ENCODE peak calls at places on chromosomes 2 and 18, in four cellular contexts. One of them, this sample, is unnamed.

GRCh38 chr2:191661099-191661681 is 16.7 kb upstream of the NABP1 start:
- DNase-seq in A549: no peak
- DNase-seq in WTC11: no peak
- DNase-seq in HepG2: no peak
- DNase-seq in this sample: no peak

GRCh38 chr2:222813177-222813843 is 47.5 kb upstream of the ACSL3 start:
- DNase-seq in HepG2: no peak
- DNase-seq in A549: no peak
- DNase-seq in WTC11: no peak
- DNase-seq in this sample: no peak

GRCh38 chr2:558879-559278 is 118.3 kb downstream of the TMEM18 start:
- DNase-seq in A549: no peak
- DNase-seq in WTC11: no peak
- DNase-seq in HepG2: no peak
- DNase-seq in this sample: no peak

GRCh38 chr2:172999641-173000387 is 75.8 kb upstream of the MAP3K20 start:
- DNase-seq in A549: no peak
- DNase-seq in HepG2: no peak
- DNase-seq in WTC11: no peak
- DNase-seq in this sample: no peak

GRCh38 chr2:241777686-241778627 is 1.3 kb downstream of the GAL3ST2 start:
- DNase-seq in HepG2: no peak
- DNase-seq in WTC11: peak
- DNase-seq in A549: no peak
- DNase-seq in this sample: no peak

GRCh38 chr2:196331816-196332215 is 160.4 kb upstream of the STK17B start:
- DNase-seq in WTC11: no peak
- DNase-seq in A549: no peak
- DNase-seq in HepG2: no peak
- DNase-seq in this sample: no peak

GRCh38 chr2:109638807-109639206 is 24.6 kb downstream of the SOWAHC start:
- DNase-seq in A549: no peak
- DNase-seq in HepG2: no peak
- DNase-seq in WTC11: no peak
- DNase-seq in this sample: no peak

GRCh38 chr2:118249531-118249930 is 161.3 kb downstream of the INSIG2 start:
- DNase-seq in A549: no peak
- DNase-seq in HepG2: no peak
- DNase-seq in WTC11: no peak
- DNase-seq in this sample: no peak

GRCh38 chr2:15178946-15179345 is 382.2 kb downstream of the NBAS start:
- DNase-seq in A549: no peak
- DNase-seq in WTC11: no peak
- DNase-seq in HepG2: no peak
- DNase-seq in this sample: no peak

GRCh38 chr2:210630904-210631560 is 74.6 kb downstream of the CPS1 start:
- DNase-seq in A549: no peak
- DNase-seq in WTC11: no peak
- DNase-seq in HepG2: no peak
- DNase-seq in this sample: no peak

GRCh38 chr2:233453111-233453915 is 99.0 kb downstream of the DGKD start:
- DNase-seq in WTC11: no peak
- DNase-seq in A549: no peak
- DNase-seq in HepG2: no peak
- DNase-seq in this sample: no peak

GRCh38 chr18:63477972-63478371 is 1.2 kb downstream of the SERPINB5 start:
- DNase-seq in WTC11: no peak
- DNase-seq in A549: no peak
- DNase-seq in HepG2: no peak
- DNase-seq in this sample: no peak

GRCh38 chr2:25043241-25043867 is 1.5 kb downstream of the EFR3B start:
- DNase-seq in HepG2: no peak
- DNase-seq in A549: peak
- DNase-seq in WTC11: peak
- DNase-seq in this sample: no peak

GRCh38 chr2:219142329-219142728 is 18.3 kb downstream of the NHEJ1 start:
- DNase-seq in A549: no peak
- DNase-seq in HepG2: no peak
- DNase-seq in WTC11: no peak
- DNase-seq in this sample: no peak

GRCh38 chr2:188966079-188966571 is 8.0 kb upstream of the COL3A1 start:
- DNase-seq in HepG2: no peak
- DNase-seq in A549: no peak
- DNase-seq in WTC11: no peak
- DNase-seq in this sample: no peak

GRCh38 chr2:31255911-31256571 is 22.1 kb downstream of the EHD3 start:
- DNase-seq in HepG2: no peak
- DNase-seq in A549: no peak
- DNase-seq in WTC11: no peak
- DNase-seq in this sample: no peak

GRCh38 chr2:212908682-212909435 is 242.6 kb downstream of the IKZF2 start:
- DNase-seq in WTC11: no peak
- DNase-seq in HepG2: no peak
- DNase-seq in A549: no peak
- DNase-seq in this sample: no peak

GRCh38 chr2:215178121-215178520 is 39.7 kb upstream of the ABCA12 start:
- DNase-seq in A549: no peak
- DNase-seq in WTC11: no peak
- DNase-seq in HepG2: no peak
- DNase-seq in this sample: no peak

GRCh38 chr2:68900496-68901198 is 29.4 kb upstream of the BMP10 start:
- DNase-seq in WTC11: no peak
- DNase-seq in A549: no peak
- DNase-seq in HepG2: no peak
- DNase-seq in this sample: no peak

GRCh38 chr18:13260927-13261471 is 42.4 kb downstream of the LDLRAD4 start:
- DNase-seq in WTC11: no peak
- DNase-seq in HepG2: no peak
- DNase-seq in A549: no peak
- DNase-seq in this sample: no peak

GRCh38 chr2:74915743-74916142 is 42.7 kb upstream of the POLE4 start:
- DNase-seq in A549: no peak
- DNase-seq in HepG2: no peak
- DNase-seq in WTC11: no peak
- DNase-seq in this sample: no peak

GRCh38 chr2:221203846-221204245 is 368.3 kb downstream of the EPHA4 start:
- DNase-seq in HepG2: no peak
- DNase-seq in A549: no peak
- DNase-seq in WTC11: no peak
- DNase-seq in this sample: no peak

GRCh38 chr2:190526105-190526708 is 8.3 kb downstream of the NEMP2 start:
- DNase-seq in HepG2: no peak
- DNase-seq in WTC11: no peak
- DNase-seq in A549: no peak
- DNase-seq in this sample: no peak

GRCh38 chr2:28338046-28338753 is 54.5 kb upstream of the FOSL2 start:
- DNase-seq in HepG2: no peak
- DNase-seq in A549: no peak
- DNase-seq in WTC11: no peak
- DNase-seq in this sample: no peak

GRCh38 chr2:12719400-12720104 is 2.8 kb downstream of the TRIB2 start:
- DNase-seq in WTC11: no peak
- DNase-seq in A549: no peak
- DNase-seq in HepG2: no peak
- DNase-seq in this sample: no peak

GRCh38 chr2:202215179-202215578 is 23.2 kb downstream of the SUMO1 start:
- DNase-seq in HepG2: no peak
- DNase-seq in WTC11: no peak
- DNase-seq in A549: no peak
- DNase-seq in this sample: no peak

GRCh38 chr2:1618191-1618961 is 125.9 kb downstream of the PXDN start:
- DNase-seq in HepG2: no peak
- DNase-seq in A549: no peak
- DNase-seq in WTC11: no peak
- DNase-seq in this sample: no peak

DNA sequence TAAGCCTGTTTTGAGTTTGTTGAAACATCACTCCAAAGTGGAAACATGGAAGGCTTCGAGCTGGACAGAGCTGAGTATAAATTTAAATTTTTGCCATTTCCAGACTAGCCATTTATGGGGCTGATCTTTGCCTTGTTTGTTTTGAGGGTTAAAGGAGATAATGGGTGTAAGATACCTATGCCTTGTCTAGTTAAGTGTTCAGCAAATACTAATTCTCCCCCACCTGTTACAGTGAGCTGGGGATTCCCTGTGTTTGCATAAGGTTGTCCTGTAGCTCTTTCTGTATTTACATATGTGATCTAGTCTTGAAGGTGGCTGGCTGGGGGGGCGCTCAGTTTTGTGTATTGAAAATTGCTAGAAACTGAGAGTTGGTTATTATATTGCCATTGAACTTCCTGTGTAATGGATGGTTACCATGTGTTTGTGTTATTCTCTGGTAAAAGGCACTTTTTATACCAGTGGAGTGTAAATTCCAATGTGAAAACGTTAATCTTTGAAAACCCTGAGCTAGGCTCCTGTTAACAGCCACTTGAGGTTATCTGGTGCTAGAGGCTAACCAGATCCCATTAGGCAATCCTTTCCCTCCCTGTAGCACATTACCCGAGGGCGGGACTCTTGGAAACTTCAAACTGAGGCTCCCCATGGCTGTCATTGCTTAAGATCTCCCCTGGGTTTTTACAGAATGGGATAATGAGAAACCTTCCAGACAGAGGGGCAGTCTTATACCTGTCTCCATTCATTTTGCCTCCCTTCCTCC is 26.7 kb downstream of the TANC1 start:
- DNase-seq in HepG2: peak
- DNase-seq in WTC11: no peak
- DNase-seq in A549: no peak
- DNase-seq in this sample: no peak
- TF ChIP-seq MAX in HepG2: no peak
- TF ChIP-seq MAX in WTC11: no peak
- TF ChIP-seq MAX in A549: no peak
- TF ChIP-seq MAX in this sample: no peak

DNA sequence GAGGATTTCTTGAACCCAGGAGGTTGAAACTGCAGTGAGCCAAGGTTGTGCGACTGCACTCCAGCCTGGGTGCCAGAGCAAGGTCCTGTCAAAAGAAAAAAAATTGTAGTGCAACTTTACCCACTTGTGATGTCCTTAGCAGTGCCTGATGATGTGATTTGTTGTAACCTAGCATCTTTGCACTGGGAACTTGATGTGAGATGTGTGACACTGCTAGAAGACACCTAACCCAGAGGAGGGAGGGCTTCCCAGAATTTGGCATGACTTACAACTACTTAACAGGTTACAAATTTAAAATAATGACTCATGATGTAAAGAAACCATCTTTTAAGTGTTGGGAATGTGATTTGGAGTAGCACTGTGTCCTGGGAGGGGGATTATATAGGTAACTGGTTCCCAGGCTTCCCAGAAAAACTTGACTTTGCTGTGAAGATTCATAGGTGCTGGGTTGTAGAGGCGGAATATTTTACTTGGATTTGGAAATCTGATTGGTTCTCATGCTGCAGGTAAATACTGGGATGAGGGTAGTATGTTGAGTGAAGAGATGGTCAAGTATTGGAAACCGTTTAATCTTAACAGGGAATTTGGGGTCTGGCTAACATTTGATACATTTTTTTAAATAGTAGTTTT is 3.7 kb downstream of the EEF1B2 start:
- DNase-seq in A549: no peak
- DNase-seq in HepG2: no peak
- DNase-seq in WTC11: no peak
- DNase-seq in this sample: peak
- TF ChIP-seq HMGXB4 in A549: no peak
- TF ChIP-seq HMGXB4 in HepG2: no peak
- TF ChIP-seq HMGXB4 in WTC11: no peak
- TF ChIP-seq HMGXB4 in this sample: no peak

GRCh38 chr18:7367336-7367735 is 136.4 kb downstream of the LRRC30 start:
- DNase-seq in WTC11: peak
- DNase-seq in HepG2: no peak
- DNase-seq in A549: peak
- DNase-seq in this sample: no peak

GRCh38 chr18:7366597-7366996 is 135.7 kb downstream of the LRRC30 start:
- DNase-seq in A549: no peak
- DNase-seq in HepG2: no peak
- DNase-seq in WTC11: no peak
- DNase-seq in this sample: no peak

GRCh38 chr18:7370375-7370774 is 139.5 kb downstream of the LRRC30 start:
- DNase-seq in HepG2: no peak
- DNase-seq in WTC11: no peak
- DNase-seq in A549: no peak
- DNase-seq in this sample: no peak

GRCh38 chr18:7369006-7369405 is 138.1 kb downstream of the LRRC30 start:
- DNase-seq in HepG2: no peak
- DNase-seq in WTC11: no peak
- DNase-seq in A549: no peak
- DNase-seq in this sample: no peak

DNA sequence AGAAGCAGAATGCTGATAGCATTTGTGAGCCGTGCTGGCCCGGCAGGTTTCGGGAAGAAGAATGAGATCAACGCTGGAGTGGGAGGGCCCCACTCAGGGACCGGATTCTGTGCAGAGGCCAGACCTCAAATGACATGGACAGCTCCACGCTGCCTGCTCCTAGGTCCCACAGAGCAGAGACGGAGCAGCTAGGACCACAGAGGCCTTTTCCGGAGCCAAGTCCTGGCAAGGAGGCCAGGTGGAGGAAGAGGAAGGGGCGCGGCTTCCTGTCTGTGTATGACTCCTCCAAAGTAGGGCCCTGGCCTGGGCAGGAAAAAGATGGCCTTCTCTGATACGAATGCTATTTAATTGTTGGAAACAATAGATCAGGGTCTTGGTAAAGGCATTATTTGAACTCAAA is 139.9 kb downstream of the LRRC30 start:
- DNase-seq in A549: no peak
- DNase-seq in HepG2: no peak
- DNase-seq in WTC11: no peak
- DNase-seq in this sample: no peak
- TF ChIP-seq MAX in A549: no peak
- TF ChIP-seq MAX in HepG2: no peak
- TF ChIP-seq MAX in WTC11: no peak
- TF ChIP-seq MAX in this sample: no peak

DNA sequence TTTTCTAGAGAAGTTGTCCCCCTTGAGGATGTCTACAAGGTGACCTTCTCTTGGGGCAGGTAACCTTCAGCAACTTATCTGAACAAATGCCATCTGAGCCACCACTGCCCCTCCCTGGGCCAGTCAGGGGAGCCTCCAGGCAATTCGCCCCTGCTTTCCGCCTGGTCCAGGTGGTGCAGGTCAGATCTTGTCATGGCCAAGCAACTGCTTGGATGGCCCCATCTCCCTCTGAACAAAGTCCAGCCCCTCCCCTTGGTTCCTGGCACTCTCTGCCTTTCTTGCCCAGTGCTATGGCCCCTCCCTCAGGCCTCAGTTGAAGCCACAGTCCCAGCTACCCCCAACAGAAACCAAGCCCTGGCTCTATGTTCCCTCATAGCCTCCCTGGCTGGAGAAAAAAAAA is 138.7 kb downstream of the ALPK2 start:
- DNase-seq in HepG2: no peak
- DNase-seq in A549: no peak
- DNase-seq in WTC11: no peak
- DNase-seq in this sample: no peak
- TF ChIP-seq HMGXB4 in HepG2: no peak
- TF ChIP-seq HMGXB4 in A549: no peak
- TF ChIP-seq HMGXB4 in WTC11: no peak
- TF ChIP-seq HMGXB4 in this sample: no peak

This sample was measured in K562.